ENCODE peak calls at places on chromosome 22, in four cellular contexts. One of them, this sample, is unnamed.
A peak's percentile ranks its signal among the peaks of the same experiment; 100 is the strongest.

GRCh38 chr22:21710156-21710555 is 25.4 kb downstream of the YPEL1 start:
- DNase-seq in PC-9: no peak
- DNase-seq in A549: no peak
- DNase-seq in CD8-positive, alpha-beta memory T cell: no peak
- DNase-seq in this sample: peak; percentile 4

GRCh38 chr22:35685731-35686130 is 31.9 kb upstream of the APOL5 start:
- DNase-seq in PC-9: no peak
- DNase-seq in A549: no peak
- DNase-seq in CD8-positive, alpha-beta memory T cell: no peak
- DNase-seq in this sample: no peak

GRCh38 chr22:32536352-32536751 is 61.7 kb downstream of the FBXO7 start:
- DNase-seq in PC-9: no peak
- DNase-seq in A549: no peak
- DNase-seq in CD8-positive, alpha-beta memory T cell: no peak
- DNase-seq in this sample: no peak

GRCh38 chr22:37741312-37741795 is 44.5 kb downstream of the TRIOBP start:
- DNase-seq in PC-9: no peak
- DNase-seq in A549: peak; percentile 75
- DNase-seq in CD8-positive, alpha-beta memory T cell: no peak
- DNase-seq in this sample: peak; percentile 88

GRCh38 chr22:35418088-35418487 is 18.1 kb downstream of the MCM5 start:
- DNase-seq in PC-9: peak; percentile 81
- DNase-seq in A549: no peak
- DNase-seq in CD8-positive, alpha-beta memory T cell: no peak
- DNase-seq in this sample: no peak

GRCh38 chr22:32469799-32470212 is 4.8 kb upstream of the FBXO7 start:
- DNase-seq in PC-9: peak; percentile 58
- DNase-seq in A549: peak; percentile 60
- DNase-seq in CD8-positive, alpha-beta memory T cell: no peak
- DNase-seq in this sample: no peak

GRCh38 chr22:32558681-32559355 is 84.2 kb downstream of the FBXO7 start:
- DNase-seq in PC-9: peak; percentile 94
- DNase-seq in A549: peak; percentile 86
- DNase-seq in CD8-positive, alpha-beta memory T cell: no peak
- DNase-seq in this sample: peak; percentile 87

GRCh38 chr22:31898911-31899310 is 45.4 kb upstream of the YWHAH start:
- DNase-seq in PC-9: no peak
- DNase-seq in A549: no peak
- DNase-seq in CD8-positive, alpha-beta memory T cell: no peak
- DNase-seq in this sample: no peak

GRCh38 chr22:43154887-43155536 is 3.7 kb downstream of the TSPO start:
- DNase-seq in PC-9: no peak
- DNase-seq in A549: no peak
- DNase-seq in CD8-positive, alpha-beta memory T cell: no peak
- DNase-seq in this sample: no peak

GRCh38 chr22:20203142-20204099 is 52.6 kb upstream of the CCDC188 start:
- DNase-seq in PC-9: no peak
- DNase-seq in A549: no peak
- DNase-seq in CD8-positive, alpha-beta memory T cell: no peak
- DNase-seq in this sample: peak; percentile 69

GRCh38 chr22:30121988-30122387 is 41.7 kb downstream of the HORMAD2 start:
- DNase-seq in PC-9: no peak
- DNase-seq in A549: no peak
- DNase-seq in CD8-positive, alpha-beta memory T cell: no peak
- DNase-seq in this sample: no peak
- H3K27ac ChIP-seq in PC-9: no peak overlapping the region
- H3K27ac ChIP-seq in A549: peak overlapping the region; percentile 54
- H3K27ac ChIP-seq in CD8-positive, alpha-beta memory T cell: no peak overlapping the region
- H3K27ac ChIP-seq in this sample: no peak overlapping the region

GRCh38 chr22:39820266-39820665 is 73.3 kb downstream of the ENTHD1 start:
- DNase-seq in PC-9: no peak
- DNase-seq in A549: peak; percentile 14
- DNase-seq in CD8-positive, alpha-beta memory T cell: no peak
- DNase-seq in this sample: no peak

GRCh38 chr22:39814899-39815298 is 78.7 kb downstream of the ENTHD1 start:
- DNase-seq in PC-9: peak; percentile 64
- DNase-seq in A549: no peak
- DNase-seq in CD8-positive, alpha-beta memory T cell: no peak
- DNase-seq in this sample: no peak

GRCh38 chr22:39819429-39819828 is 74.1 kb downstream of the ENTHD1 start:
- DNase-seq in PC-9: no peak
- DNase-seq in A549: no peak
- DNase-seq in CD8-positive, alpha-beta memory T cell: no peak
- DNase-seq in this sample: no peak

GRCh38 chr22:39818050-39818449 is 75.5 kb downstream of the ENTHD1 start:
- DNase-seq in PC-9: no peak
- DNase-seq in A549: no peak
- DNase-seq in CD8-positive, alpha-beta memory T cell: no peak
- DNase-seq in this sample: no peak

DNA sequence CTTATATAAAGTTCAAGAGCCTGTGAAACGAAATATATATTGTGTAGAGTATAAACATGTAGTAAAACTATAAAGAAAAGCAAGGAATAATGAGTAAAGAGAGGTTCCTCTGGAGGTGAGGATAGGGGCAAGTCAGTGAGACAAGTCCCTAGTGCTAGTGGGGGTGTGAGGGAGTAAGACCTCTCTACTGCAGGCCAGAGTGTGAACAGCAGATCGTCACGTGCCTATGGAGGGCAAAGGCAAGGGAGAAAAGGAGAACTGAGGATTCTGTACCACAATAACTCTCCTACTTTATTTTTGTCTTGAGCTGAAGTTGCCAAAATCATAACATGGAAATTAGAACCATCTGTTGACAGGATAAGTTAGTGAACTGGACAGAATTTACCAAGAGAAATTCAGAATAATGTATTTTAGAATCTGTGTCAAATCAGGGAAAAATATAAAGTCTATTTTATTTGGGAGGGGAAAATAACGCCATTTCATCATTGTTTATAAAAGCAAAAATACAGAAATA is 77.6 kb downstream of the ENTHD1 start:
- DNase-seq in PC-9: no peak
- DNase-seq in A549: no peak
- DNase-seq in CD8-positive, alpha-beta memory T cell: no peak
- DNase-seq in this sample: no peak
- H3K4me3 ChIP-seq in PC-9: no peak overlapping the region
- H3K4me3 ChIP-seq in A549: no peak overlapping the region
- H3K4me3 ChIP-seq in CD8-positive, alpha-beta memory T cell: no peak overlapping the region
- H3K4me3 ChIP-seq in this sample: no peak overlapping the region

DNA sequence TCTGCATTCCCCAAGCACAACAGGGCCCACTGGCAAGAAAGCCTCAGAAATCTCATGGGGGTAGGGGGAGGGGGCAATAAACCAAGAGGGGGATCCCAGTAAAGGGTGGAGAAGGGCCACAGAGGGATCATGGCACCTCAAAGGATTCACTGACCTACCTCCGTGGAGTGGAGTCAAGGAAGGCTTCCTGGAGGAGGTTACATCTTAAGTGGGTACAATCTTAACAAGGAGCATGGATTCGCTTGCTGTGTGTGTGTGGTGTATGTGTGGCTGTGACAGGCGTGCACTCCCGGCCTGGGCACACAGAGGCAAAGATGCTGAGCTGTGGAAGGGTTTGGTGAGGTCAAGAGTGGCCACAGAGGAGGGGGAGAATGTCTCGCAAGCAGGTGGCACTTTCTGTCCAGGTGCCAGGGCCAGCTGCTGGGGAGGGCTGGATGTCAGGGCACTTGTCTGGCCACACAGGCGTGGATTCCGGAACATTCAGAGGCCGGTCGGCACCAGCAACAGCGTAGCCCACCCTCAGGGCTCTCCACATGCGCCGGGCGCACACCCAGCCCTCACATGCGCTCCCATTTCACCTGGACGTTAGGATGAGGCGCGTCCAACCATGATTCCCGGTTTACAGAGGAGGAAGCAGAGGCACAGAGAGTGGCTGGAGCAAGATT is 43.3 kb downstream of the WNT7B start:
- DNase-seq in PC-9: no peak
- DNase-seq in A549: no peak
- DNase-seq in CD8-positive, alpha-beta memory T cell: no peak
- DNase-seq in this sample: no peak
- H3K4me1 ChIP-seq in PC-9: peaks cover 37% of the 10 kb centered on the region
- H3K4me1 ChIP-seq in A549: peaks cover 73% of the 10 kb centered on the region
- H3K4me1 ChIP-seq in CD8-positive, alpha-beta memory T cell: no peaks in the 10 kb centered on the region
- H3K4me1 ChIP-seq in this sample: no peaks in the 10 kb centered on the region

GRCh38 chr22:49243965-49244364 is 583.7 kb downstream of the BRD1 start:
- DNase-seq in PC-9: no peak
- DNase-seq in A549: no peak
- DNase-seq in CD8-positive, alpha-beta memory T cell: no peak
- DNase-seq in this sample: no peak
- H3K27ac ChIP-seq in PC-9: no peak overlapping the region
- H3K27ac ChIP-seq in A549: no peak overlapping the region
- H3K27ac ChIP-seq in CD8-positive, alpha-beta memory T cell: no peak overlapping the region
- H3K27ac ChIP-seq in this sample: no peak overlapping the region

GRCh38 chr22:46730568-46731245 is 7.3 kb downstream of the CERK start:
- DNase-seq in PC-9: no peak
- DNase-seq in A549: no peak
- DNase-seq in CD8-positive, alpha-beta memory T cell: no peak
- DNase-seq in this sample: no peak
- H3K4me3 ChIP-seq in PC-9: no peak overlapping the region
- H3K4me3 ChIP-seq in A549: no peak overlapping the region
- H3K4me3 ChIP-seq in CD8-positive, alpha-beta memory T cell: no peak overlapping the region
- H3K4me3 ChIP-seq in this sample: no peak overlapping the region

GRCh38 chr22:44918925-44919392 is 90.8 kb downstream of the PHF21B start:
- DNase-seq in PC-9: no peak
- DNase-seq in A549: no peak
- DNase-seq in CD8-positive, alpha-beta memory T cell: no peak
- DNase-seq in this sample: no peak
- H3K4me1 ChIP-seq in PC-9: no peaks in the 10 kb centered on the region
- H3K4me1 ChIP-seq in A549: no peaks in the 10 kb centered on the region
- H3K4me1 ChIP-seq in CD8-positive, alpha-beta memory T cell: no peaks in the 10 kb centered on the region
- H3K4me1 ChIP-seq in this sample: no peaks in the 10 kb centered on the region

This sample was measured in right cardiac atrium.